ENCODE peak calls at places on chromosomes 4 and X, in five cellular contexts. O is aorta, Y is nephron progenitor cell, P is colonic mucosa, W is EH. F is an unnamed sample.

GRCh38 chr4:158193171-158193749 is 17.0 kb upstream of the TMEM144 start:
- DNase-seq in W (peak; percentile 45), O (no peak), Y (no peak), P (no peak), F (no peak)

GRCh38 chr4:172654482-172654881 is 514.1 kb upstream of the GALNT7 start:
- DNase-seq in P (no peak), Y (no peak), W (no peak), O (no peak), F (no peak)

GRCh38 chrX:110665636-110666035 is 130.0 kb downstream of the CHRDL1 start:
- DNase-seq in P (peak; percentile 36), Y (peak; percentile 62), W (peak; percentile 51), O (no peak), F (no peak)

GRCh38 chr4:145061325-145061920 is 36.6 kb downstream of the ANAPC10 start:
- DNase-seq in W (peak; percentile 64), P (no peak), Y (no peak), O (no peak), F (no peak)

GRCh38 chr4:103405415-103405814 is 207.3 kb upstream of the CENPE start:
- DNase-seq in O (no peak), W (no peak), Y (no peak), P (no peak), F (no peak)

GRCh38 chrX:19650996-19651395 is 135.7 kb upstream of the MAP3K15 start:
- DNase-seq in W (no peak), P (no peak), O (no peak), Y (no peak), F (no peak)

GRCh38 chr4:113961322-113961698 is 18.1 kb downstream of the ARSJ start:
- DNase-seq in Y (no peak), W (peak; percentile 64), P (no peak), O (no peak), F (no peak)

GRCh38 chrX:98897191-98897590 is 1512.9 kb downstream of the PCDH19 start:
- DNase-seq in W (no peak), P (no peak), Y (no peak), O (no peak), F (no peak)

GRCh38 chr4:152259866-152260265 is 276.0 kb downstream of the FBXW7 start:
- DNase-seq in O (no peak), Y (no peak), W (peak; percentile 57), P (no peak), F (no peak)

GRCh38 chr4:174418640-174419039 is 103.6 kb downstream of the HPGD start:
- DNase-seq in W (no peak), Y (no peak), O (no peak), P (no peak), F (no peak)

GRCh38 chr4:148021706-148022105 is 289.8 kb downstream of the ARHGAP10 start:
- DNase-seq in Y (no peak), P (no peak), W (no peak), O (no peak), F (no peak)

GRCh38 chr4:88792268-88792781 is 94.7 kb upstream of the NAP1L5 start:
- DNase-seq in O (no peak), P (no peak), Y (no peak), W (peak; percentile 91), F (no peak)

GRCh38 chr4:14908635-14909034 is 93.6 kb upstream of the CPEB2 start:
- DNase-seq in O (no peak), Y (no peak), W (no peak), P (no peak), F (no peak)

GRCh38 chrX:148133099-148133725 is 152.1 kb downstream of the FMR1NB start:
- DNase-seq in W (no peak), P (no peak), Y (peak; percentile 4), O (no peak), F (no peak)

GRCh38 chrX:73758253-73758652 is 195.3 kb downstream of the CHIC1 start:
- DNase-seq in W (no peak), O (no peak), Y (no peak), P (no peak), F (no peak)

GRCh38 chr4:14149469-14150030 is 522.0 kb upstream of the BOD1L1 start:
- DNase-seq in P (no peak), O (no peak), Y (no peak), W (no peak), F (no peak)

GRCh38 chr4:150039790-150040189 is 38.5 kb upstream of the DCLK2 start:
- DNase-seq in P (no peak), O (no peak), Y (no peak), W (no peak), F (no peak)

GRCh38 chr4:26044524-26044923 is 130.5 kb downstream of the SMIM20 start:
- DNase-seq in P (no peak), W (no peak), O (no peak), Y (no peak), F (no peak)

GRCh38 chr4:23818097-23818648 is 71.7 kb downstream of the PPARGC1A start:
- DNase-seq in W (no peak), P (no peak), O (no peak), Y (no peak), F (no peak)

GRCh38 chrX:137227164-137227563 is 193.4 kb upstream of the GPR101 start:
- DNase-seq in Y (no peak), O (no peak), W (no peak), P (no peak), F (no peak)

GRCh38 chrX:150155396-150156048 is 207.6 kb upstream of the MAMLD1 start:
- DNase-seq in P (peak; percentile 28), W (peak; percentile 86), O (peak; percentile 67), Y (no peak), F (no peak)

GRCh38 chr4:188423039-188423438 is 283.8 kb downstream of the TRIML1 start:
- DNase-seq in Y (no peak), P (no peak), O (no peak), W (no peak), F (no peak)